ENCODE peak calls at places on chromosomes 4 and X, in ten cellular contexts. One of them, this sample, is unnamed.

GRCh38 chr4:3221996-3222395 is 27.0 kb upstream of the MSANTD1 start:
- DNase-seq in Kasumi-1: no peak
- DNase-seq in NCI-H774: no peak
- DNase-seq in A172: no peak
- DNase-seq in T-cell: no peak
- DNase-seq in hepatocyte: no peak
- DNase-seq in neural progenitor cell: no peak
- DNase-seq in SJSA1: no peak
- DNase-seq in HCT116: no peak
- DNase-seq in stimulated activated CD8-positive, alpha-beta memory T cell treated with anti-CD3 and anti-CD28 coated beads, Interleukin-15, amount 100 ng/mL, for 24 hours: no peak
- DNase-seq in this sample: no peak

GRCh38 chr4:105909699-105910340 is 14.5 kb downstream of the NPNT start:
- DNase-seq in Kasumi-1: no peak
- DNase-seq in NCI-H774: peak; percentile 1
- DNase-seq in A172: no peak
- DNase-seq in T-cell: no peak
- DNase-seq in hepatocyte: peak; percentile 71
- DNase-seq in neural progenitor cell: no peak
- DNase-seq in SJSA1: no peak
- DNase-seq in HCT116: peak; percentile 60
- DNase-seq in stimulated activated CD8-positive, alpha-beta memory T cell treated with anti-CD3 and anti-CD28 coated beads, Interleukin-15, amount 100 ng/mL, for 24 hours: no peak
- DNase-seq in this sample: no peak

GRCh38 chr4:107854326-107855030 is 29.7 kb downstream of the SGMS2 start:
- DNase-seq in Kasumi-1: no peak
- DNase-seq in NCI-H774: no peak
- DNase-seq in A172: no peak
- DNase-seq in T-cell: no peak
- DNase-seq in hepatocyte: no peak
- DNase-seq in neural progenitor cell: no peak
- DNase-seq in SJSA1: peak; percentile 12
- DNase-seq in HCT116: no peak
- DNase-seq in stimulated activated CD8-positive, alpha-beta memory T cell treated with anti-CD3 and anti-CD28 coated beads, Interleukin-15, amount 100 ng/mL, for 24 hours: no peak
- DNase-seq in this sample: no peak

GRCh38 chr4:24778427-24779225 is 16.7 kb upstream of the SOD3 start:
- DNase-seq in Kasumi-1: no peak
- DNase-seq in NCI-H774: no peak
- DNase-seq in A172: peak; percentile 75
- DNase-seq in T-cell: no peak
- DNase-seq in hepatocyte: peak; percentile 66
- DNase-seq in neural progenitor cell: no peak
- DNase-seq in SJSA1: no peak
- DNase-seq in HCT116: no peak
- DNase-seq in stimulated activated CD8-positive, alpha-beta memory T cell treated with anti-CD3 and anti-CD28 coated beads, Interleukin-15, amount 100 ng/mL, for 24 hours: no peak
- DNase-seq in this sample: no peak

GRCh38 chrX:138875472-138875871 is 164.0 kb upstream of the FGF13 start:
- DNase-seq in Kasumi-1: no peak
- DNase-seq in NCI-H774: no peak
- DNase-seq in A172: no peak
- DNase-seq in T-cell: no peak
- DNase-seq in hepatocyte: no peak
- DNase-seq in neural progenitor cell: no peak
- DNase-seq in SJSA1: no peak
- DNase-seq in HCT116: no peak
- DNase-seq in stimulated activated CD8-positive, alpha-beta memory T cell treated with anti-CD3 and anti-CD28 coated beads, Interleukin-15, amount 100 ng/mL, for 24 hours: no peak
- DNase-seq in this sample: no peak

GRCh38 chrX:150934453-150934852 is 36.0 kb upstream of the CD99L2 start:
- DNase-seq in Kasumi-1: no peak
- DNase-seq in NCI-H774: no peak
- DNase-seq in A172: peak; percentile 86
- DNase-seq in T-cell: no peak
- DNase-seq in hepatocyte: peak; percentile 55
- DNase-seq in neural progenitor cell: peak; percentile 28
- DNase-seq in SJSA1: no peak
- DNase-seq in HCT116: no peak
- DNase-seq in stimulated activated CD8-positive, alpha-beta memory T cell treated with anti-CD3 and anti-CD28 coated beads, Interleukin-15, amount 100 ng/mL, for 24 hours: no peak
- DNase-seq in this sample: no peak

GRCh38 chrX:18938710-18939109 is 45.2 kb downstream of the PHKA2 start:
- DNase-seq in Kasumi-1: no peak
- DNase-seq in NCI-H774: no peak
- DNase-seq in A172: peak; percentile 55
- DNase-seq in T-cell: no peak
- DNase-seq in hepatocyte: no peak
- DNase-seq in neural progenitor cell: no peak
- DNase-seq in SJSA1: no peak
- DNase-seq in HCT116: no peak
- DNase-seq in stimulated activated CD8-positive, alpha-beta memory T cell treated with anti-CD3 and anti-CD28 coated beads, Interleukin-15, amount 100 ng/mL, for 24 hours: no peak
- DNase-seq in this sample: no peak

GRCh38 chr4:76704133-76704881 is 193.6 kb downstream of the SOWAHB start:
- DNase-seq in Kasumi-1: no peak
- DNase-seq in NCI-H774: no peak
- DNase-seq in A172: peak; percentile 21
- DNase-seq in T-cell: no peak
- DNase-seq in hepatocyte: peak; percentile 76
- DNase-seq in neural progenitor cell: no peak
- DNase-seq in SJSA1: peak; percentile 59
- DNase-seq in HCT116: peak; percentile 68
- DNase-seq in stimulated activated CD8-positive, alpha-beta memory T cell treated with anti-CD3 and anti-CD28 coated beads, Interleukin-15, amount 100 ng/mL, for 24 hours: no peak
- DNase-seq in this sample: no peak

GRCh38 chrX:54529166-54529558 is 857 bp upstream of the GNL3L start:
- DNase-seq in Kasumi-1: no peak
- DNase-seq in NCI-H774: no peak
- DNase-seq in A172: peak; percentile 0
- DNase-seq in T-cell: no peak
- DNase-seq in hepatocyte: no peak
- DNase-seq in neural progenitor cell: no peak
- DNase-seq in SJSA1: no peak
- DNase-seq in HCT116: no peak
- DNase-seq in stimulated activated CD8-positive, alpha-beta memory T cell treated with anti-CD3 and anti-CD28 coated beads, Interleukin-15, amount 100 ng/mL, for 24 hours: no peak
- DNase-seq in this sample: no peak

GRCh38 chr4:114385195-114385985 is 213.2 kb upstream of the UGT8 start:
- DNase-seq in Kasumi-1: peak; percentile 19
- DNase-seq in NCI-H774: no peak
- DNase-seq in A172: no peak
- DNase-seq in T-cell: no peak
- DNase-seq in hepatocyte: no peak
- DNase-seq in neural progenitor cell: no peak
- DNase-seq in SJSA1: no peak
- DNase-seq in HCT116: no peak
- DNase-seq in stimulated activated CD8-positive, alpha-beta memory T cell treated with anti-CD3 and anti-CD28 coated beads, Interleukin-15, amount 100 ng/mL, for 24 hours: no peak
- DNase-seq in this sample: no peak

GRCh38 chr4:141643557-141643956 is 7.2 kb downstream of the IL15 start:
- DNase-seq in Kasumi-1: no peak
- DNase-seq in NCI-H774: no peak
- DNase-seq in A172: peak; percentile 74
- DNase-seq in T-cell: no peak
- DNase-seq in hepatocyte: no peak
- DNase-seq in neural progenitor cell: no peak
- DNase-seq in SJSA1: peak; percentile 51
- DNase-seq in HCT116: peak; percentile 23
- DNase-seq in stimulated activated CD8-positive, alpha-beta memory T cell treated with anti-CD3 and anti-CD28 coated beads, Interleukin-15, amount 100 ng/mL, for 24 hours: no peak
- DNase-seq in this sample: no peak

GRCh38 chrX:41518127-41518840 is 71.1 kb downstream of the NYX start:
- DNase-seq in Kasumi-1: no peak
- DNase-seq in NCI-H774: no peak
- DNase-seq in A172: no peak
- DNase-seq in T-cell: no peak
- DNase-seq in hepatocyte: no peak
- DNase-seq in neural progenitor cell: no peak
- DNase-seq in SJSA1: no peak
- DNase-seq in HCT116: no peak
- DNase-seq in stimulated activated CD8-positive, alpha-beta memory T cell treated with anti-CD3 and anti-CD28 coated beads, Interleukin-15, amount 100 ng/mL, for 24 hours: no peak
- DNase-seq in this sample: no peak

GRCh38 chr4:103197765-103198110 is 405 bp downstream of the CENPE start:
- DNase-seq in Kasumi-1: peak; percentile 57
- DNase-seq in NCI-H774: no peak
- DNase-seq in A172: no peak
- DNase-seq in T-cell: no peak
- DNase-seq in hepatocyte: no peak
- DNase-seq in neural progenitor cell: no peak
- DNase-seq in SJSA1: no peak
- DNase-seq in HCT116: peak; percentile 8
- DNase-seq in stimulated activated CD8-positive, alpha-beta memory T cell treated with anti-CD3 and anti-CD28 coated beads, Interleukin-15, amount 100 ng/mL, for 24 hours: no peak
- DNase-seq in this sample: no peak

This sample was measured in NCI-H1417 treated with DMSO at 0.1 percent for 48 hours.